ENCODE peak calls at places on chromosomes 6 and 20, in nine cellular contexts. F is naive thymus-derived CD8-positive, alpha-beta T cell; A is dorsolateral prefrontal cortex; B is SW480; S is T-helper 9 cell; C is AG04449; E is right cardiac atrium; T is endothelial cell; Y is progenitor cell of endocrine pancreas. D is an unnamed sample.

GRCh38 chr6:27518881-27519795 is 46.2 kb upstream of the ZNF184 start:
- DNase-seq in F (peak; percentile 73), A (peak; percentile 63), B (peak; percentile 85), S (peak; percentile 36), C (peak; percentile 63), E (peak; percentile 56), T (peak; percentile 64), Y (peak; percentile 27), D (peak; percentile 60)

GRCh38 chr6:36028088-36028886 is 679 bp downstream of the MAPK14 start:
- DNase-seq in F (no peak), A (peak; percentile 34), B (peak; percentile 36), S (peak; percentile 33), C (no peak), E (peak; percentile 42), T (peak; percentile 32), Y (peak; percentile 30), D (peak; percentile 48)

GRCh38 chr6:75602164-75602896 is 650 bp downstream of the SENP6 start:
- DNase-seq in F (peak; percentile 71), A (peak; percentile 61), B (peak; percentile 39), S (peak; percentile 45), C (no peak), E (peak; percentile 43), T (peak; percentile 45), Y (peak; percentile 36), D (no peak)

GRCh38 chr20:44355503-44356352 is at the start of gene HNF4A:
- DNase-seq in F (no peak), A (no peak), B (peak; percentile 83), S (no peak), C (no peak), E (no peak), T (no peak), Y (peak; percentile 64), D (no peak)

GRCh38 chr6:15255481-15256414 is 9.9 kb downstream of the JARID2 start:
- DNase-seq in F (no peak), A (no peak), B (no peak), S (no peak), C (no peak), E (no peak), T (no peak), Y (no peak), D (no peak)

GRCh38 chr6:109381007-109381746 is 1.1 kb downstream of the CD164 start:
- DNase-seq in F (no peak), A (no peak), B (peak; percentile 12), S (no peak), C (no peak), E (no peak), T (no peak), Y (no peak), D (no peak)

GRCh38 chr20:36499723-36500501 is 41.4 kb upstream of the MYL9 start:
- DNase-seq in F (no peak), A (no peak), B (no peak), S (no peak), C (no peak), E (no peak), T (no peak), Y (no peak), D (no peak)

GRCh38 chr6:5390177-5390576 is 128.9 kb downstream of the FARS2 start:
- DNase-seq in F (no peak), A (no peak), B (no peak), S (no peak), C (no peak), E (no peak), T (no peak), Y (no peak), D (no peak)

GRCh38 chr6:7134999-7135735 is 27.4 kb downstream of the RREB1 start:
- DNase-seq in F (peak; percentile 44), A (no peak), B (no peak), S (no peak), C (no peak), E (no peak), T (no peak), Y (no peak), D (no peak)

GRCh38 chr6:111591370-111591900 is 14.2 kb downstream of the TRAF3IP2 start:
- DNase-seq in F (no peak), A (no peak), B (peak; percentile 52), S (no peak), C (peak; percentile 98), E (peak; percentile 90), T (no peak), Y (no peak), D (no peak)

GRCh38 chr6:113182370-113183141 is 674.6 kb upstream of the MARCKS start:
- DNase-seq in F (no peak), A (no peak), B (peak; percentile 18), S (no peak), C (peak; percentile 53), E (no peak), T (no peak), Y (no peak), D (no peak)

GRCh38 chr6:6711832-6712231 is 123.3 kb downstream of the LY86 start:
- DNase-seq in F (peak; percentile 39), A (no peak), B (no peak), S (no peak), C (no peak), E (no peak), T (no peak), Y (no peak), D (peak; percentile 33)

GRCh38 chr20:19003759-19004336 is 190.3 kb downstream of the SCP2D1 start:
- DNase-seq in F (no peak), A (no peak), B (no peak), S (no peak), C (no peak), E (no peak), T (no peak), Y (no peak), D (no peak)

GRCh38 chr20:53409177-53409576 is 184.5 kb downstream of the ZNF217 start:
- DNase-seq in F (no peak), A (no peak), B (no peak), S (no peak), C (no peak), E (no peak), T (no peak), Y (no peak), D (no peak)

GRCh38 chr6:80331522-80331921 is 225.1 kb downstream of the BCKDHB start:
- DNase-seq in F (no peak), A (no peak), B (no peak), S (no peak), C (no peak), E (no peak), T (no peak), Y (no peak), D (no peak)

GRCh38 chr20:22866757-22867425 is 168.2 kb upstream of the SSTR4 start:
- DNase-seq in F (no peak), A (no peak), B (no peak), S (no peak), C (no peak), E (no peak), T (no peak), Y (no peak), D (no peak)

GRCh38 chr6:170290306-170291128 is at the start of gene DLL1:
- DNase-seq in F (peak; percentile 52), A (peak; percentile 28), B (no peak), S (no peak), C (no peak), E (peak; percentile 71), T (peak; percentile 85), Y (peak; percentile 84), D (peak; percentile 89)

GRCh38 chr20:57509665-57510237 is 15.2 kb downstream of the CTCFL start:
- DNase-seq in F (no peak), A (no peak), B (peak; percentile 65), S (no peak), C (no peak), E (no peak), T (peak; percentile 52), Y (no peak), D (no peak)

GRCh38 chr6:29201966-29202365 is 31.3 kb downstream of the OR2J2 start:
- DNase-seq in F (no peak), A (no peak), B (no peak), S (no peak), C (no peak), E (no peak), T (no peak), Y (no peak), D (no peak)

GRCh38 chr6:16488813-16489212 is 250.4 kb downstream of the GMPR start:
- DNase-seq in F (no peak), A (no peak), B (no peak), S (no peak), C (no peak), E (no peak), T (no peak), Y (no peak), D (no peak)

D was measured in substantia nigra.